ENCODE peak calls at places on chromosomes 16 and 17, in ten cellular contexts. L is pancreas, I is cardiac muscle cell, S is progenitor cell of endocrine pancreas, Q is body of pancreas, N is astrocyte of the spinal cord, C is cardiac fibroblast, U is GM06990, J is right lobe of liver, V is heart left ventricle. A is an unnamed sample.

GRCh38 chr16:534089-534635 is 6.7 kb downstream of the CAPN15 start:
- DNase-seq in L (peak), I (no peak), S (no peak), Q (peak), N (no peak), C (no peak), U (no peak), J (peak), V (no peak), A (no peak)

GRCh38 chr16:87956169-87956770 is 5.0 kb downstream of the BANP start:
- DNase-seq in L (no peak), I (peak), S (no peak), Q (no peak), N (peak), C (peak), U (peak), J (no peak), V (peak), A (peak)

GRCh38 chr16:11610580-11610979 is 23.9 kb upstream of the LITAF start:
- DNase-seq in L (no peak), I (no peak), S (no peak), Q (no peak), N (no peak), C (no peak), U (no peak), J (no peak), V (no peak), A (no peak)

GRCh38 chr17:42653179-42654124 is 5.6 kb upstream of the TUBG2 start:
- DNase-seq in L (peak), I (peak), S (no peak), Q (peak), N (peak), C (peak), U (no peak), J (no peak), V (peak), A (no peak)

GRCh38 chr17:67435122-67435521 is 58.0 kb downstream of the PITPNC1 start:
- DNase-seq in L (no peak), I (peak), S (no peak), Q (peak), N (no peak), C (peak), U (no peak), J (no peak), V (no peak), A (no peak)

GRCh38 chr17:36980281-36980761 is 31.6 kb downstream of the AATF start:
- DNase-seq in L (no peak), I (peak), S (no peak), Q (no peak), N (peak), C (peak), U (no peak), J (no peak), V (no peak), A (no peak)

GRCh38 chr16:72357860-72358259 is 185.9 kb upstream of the PMFBP1 start:
- DNase-seq in L (no peak), I (peak), S (no peak), Q (no peak), N (no peak), C (peak), U (no peak), J (no peak), V (no peak), A (no peak)

GRCh38 chr17:10265100-10265810 is 66.8 kb upstream of the GAS7 start:
- DNase-seq in L (no peak), I (peak), S (no peak), Q (no peak), N (peak), C (no peak), U (no peak), J (no peak), V (no peak), A (no peak)

GRCh38 chr17:83177611-83178532 is 98.5 kb downstream of the METRNL start:
- DNase-seq in L (no peak), I (no peak), S (no peak), Q (no peak), N (no peak), C (no peak), U (no peak), J (peak), V (no peak), A (no peak)

GRCh38 chr17:38693700-38694329 is 11.3 kb upstream of the MLLT6 start:
- DNase-seq in L (peak), I (peak), S (no peak), Q (peak), N (peak), C (peak), U (no peak), J (peak), V (peak), A (no peak)

GRCh38 chr17:71801301-71801700 is 319.5 kb upstream of the SOX9 start:
- DNase-seq in L (peak), I (peak), S (no peak), Q (peak), N (peak), C (no peak), U (no peak), J (no peak), V (no peak), A (no peak)

GRCh38 chr16:57000271-57001025 is 11.1 kb downstream of the NLRC5 start:
- DNase-seq in L (no peak), I (peak), S (no peak), Q (peak), N (peak), C (peak), U (peak), J (no peak), V (peak), A (no peak)

GRCh38 chr17:30304778-30305177 is 13.0 kb upstream of the BLMH start:
- DNase-seq in L (no peak), I (peak), S (no peak), Q (no peak), N (no peak), C (no peak), U (no peak), J (no peak), V (no peak), A (no peak)

GRCh38 chr17:71260366-71260765 is 860.5 kb upstream of the SOX9 start:
- DNase-seq in L (no peak), I (no peak), S (no peak), Q (no peak), N (peak), C (peak), U (no peak), J (no peak), V (no peak), A (no peak)

GRCh38 chr16:12395266-12395665 is 408.4 kb downstream of the CPPED1 start:
- DNase-seq in L (no peak), I (no peak), S (no peak), Q (peak), N (peak), C (peak), U (no peak), J (no peak), V (no peak), A (no peak)

GRCh38 chr16:78780808-78781207 is 681.4 kb downstream of the WWOX start:
- DNase-seq in L (no peak), I (no peak), S (no peak), Q (no peak), N (no peak), C (no peak), U (no peak), J (no peak), V (no peak), A (no peak)

GRCh38 chr17:40303009-40303657 is 5.8 kb upstream of the RARA start:
- DNase-seq in L (no peak), I (peak), S (no peak), Q (peak), N (peak), C (peak), U (no peak), J (no peak), V (no peak), A (peak)

GRCh38 chr16:4376126-4376819 is 4.6 kb downstream of the VASN start:
- DNase-seq in L (peak), I (peak), S (no peak), Q (peak), N (peak), C (peak), U (no peak), J (peak), V (peak), A (no peak)

GRCh38 chr16:23962001-23962400 is 126.2 kb downstream of the PRKCB start:
- DNase-seq in L (no peak), I (no peak), S (no peak), Q (no peak), N (no peak), C (no peak), U (no peak), J (no peak), V (no peak), A (no peak)

GRCh38 chr17:2058521-2059124 is 3.7 kb downstream of the HIC1 start:
- DNase-seq in L (peak), I (peak), S (no peak), Q (peak), N (peak), C (peak), U (peak), J (peak), V (peak), A (peak)

GRCh38 chr17:18219016-18219415 is 6.4 kb upstream of the LLGL1 start:
- DNase-seq in L (no peak), I (peak), S (no peak), Q (peak), N (peak), C (peak), U (no peak), J (no peak), V (no peak), A (no peak)

GRCh38 chr17:49978501-49978900 is 9.5 kb downstream of the DLX4 start:
- DNase-seq in L (no peak), I (peak), S (no peak), Q (no peak), N (no peak), C (no peak), U (no peak), J (no peak), V (no peak), A (no peak)

GRCh38 chr17:7014995-7015586 is 2.7 kb downstream of the RNASEK start:
- DNase-seq in L (no peak), I (peak), S (no peak), Q (no peak), N (peak), C (peak), U (no peak), J (no peak), V (no peak), A (no peak)

GRCh38 chr17:57762375-57762916 is 17.3 kb upstream of the CCDC182 start:
- DNase-seq in L (no peak), I (no peak), S (no peak), Q (no peak), N (no peak), C (no peak), U (no peak), J (no peak), V (no peak), A (no peak)

GRCh38 chr16:27972500-27972899 is 91.0 kb downstream of the GSG1L start:
- DNase-seq in L (no peak), I (peak), S (no peak), Q (peak), N (peak), C (peak), U (no peak), J (no peak), V (no peak), A (no peak)

GRCh38 chr17:28188841-28189263 is 130.1 kb upstream of the TMEM97 start:
- DNase-seq in L (no peak), I (no peak), S (no peak), Q (no peak), N (no peak), C (peak), U (no peak), J (no peak), V (no peak), A (no peak)

GRCh38 chr17:10875984-10876555 is 38.2 kb upstream of the PIRT start:
- DNase-seq in L (no peak), I (peak), S (peak), Q (peak), N (peak), C (peak), U (peak), J (no peak), V (no peak), A (peak)

GRCh38 chr16:17271687-17272086 is 199.1 kb downstream of the XYLT1 start:
- DNase-seq in L (peak), I (peak), S (no peak), Q (peak), N (peak), C (no peak), U (no peak), J (no peak), V (no peak), A (no peak)

GRCh38 chr17:43608313-43608712 is 53.4 kb downstream of the MEOX1 start:
- DNase-seq in L (no peak), I (no peak), S (no peak), Q (no peak), N (no peak), C (peak), U (no peak), J (no peak), V (no peak), A (no peak)

GRCh38 chr16:50942143-50942542 is 200.3 kb downstream of the CYLD start:
- DNase-seq in L (no peak), I (no peak), S (no peak), Q (no peak), N (no peak), C (no peak), U (no peak), J (no peak), V (no peak), A (no peak)

GRCh38 chr16:81583893-81584705 is 139.5 kb downstream of the CMIP start:
- DNase-seq in L (no peak), I (no peak), S (no peak), Q (no peak), N (peak), C (peak), U (no peak), J (no peak), V (no peak), A (no peak)

GRCh38 chr17:16870253-16871245 is 101.4 kb downstream of the TNFRSF13B start:
- DNase-seq in L (no peak), I (no peak), S (no peak), Q (no peak), N (no peak), C (no peak), U (no peak), J (no peak), V (no peak), A (no peak)

GRCh38 chr17:28388106-28388505 is 16.6 kb downstream of the SARM1 start:
- DNase-seq in L (no peak), I (no peak), S (no peak), Q (no peak), N (no peak), C (no peak), U (no peak), J (no peak), V (no peak), A (no peak)

GRCh38 chr17:34711646-34712045 is 132.3 kb downstream of the TMEM132E start:
- DNase-seq in L (no peak), I (no peak), S (no peak), Q (no peak), N (no peak), C (no peak), U (no peak), J (no peak), V (no peak), A (no peak)

GRCh38 chr17:43410557-43411368 is 12.0 kb downstream of the ARL4D start:
- DNase-seq in L (no peak), I (no peak), S (no peak), Q (no peak), N (no peak), C (no peak), U (no peak), J (peak), V (no peak), A (no peak)

GRCh38 chr17:76726766-76727718 is at the start of gene METTL23:
- DNase-seq in L (peak), I (peak), S (peak), Q (peak), N (peak), C (peak), U (peak), J (peak), V (peak), A (peak)

GRCh38 chr17:79562806-79563141 is 48.1 kb downstream of the RBFOX3 start:
- DNase-seq in L (no peak), I (no peak), S (no peak), Q (no peak), N (no peak), C (no peak), U (no peak), J (peak), V (no peak), A (no peak)

GRCh38 chr16:67883872-67884261 is 818 bp upstream of the NRN1L start:
- DNase-seq in L (peak), I (peak), S (peak), Q (peak), N (peak), C (peak), U (peak), J (peak), V (peak), A (peak)

GRCh38 chr16:648071-648785 is 937 bp upstream of the WDR90 start:
- DNase-seq in L (peak), I (peak), S (no peak), Q (peak), N (no peak), C (peak), U (peak), J (peak), V (no peak), A (no peak)

DNA sequence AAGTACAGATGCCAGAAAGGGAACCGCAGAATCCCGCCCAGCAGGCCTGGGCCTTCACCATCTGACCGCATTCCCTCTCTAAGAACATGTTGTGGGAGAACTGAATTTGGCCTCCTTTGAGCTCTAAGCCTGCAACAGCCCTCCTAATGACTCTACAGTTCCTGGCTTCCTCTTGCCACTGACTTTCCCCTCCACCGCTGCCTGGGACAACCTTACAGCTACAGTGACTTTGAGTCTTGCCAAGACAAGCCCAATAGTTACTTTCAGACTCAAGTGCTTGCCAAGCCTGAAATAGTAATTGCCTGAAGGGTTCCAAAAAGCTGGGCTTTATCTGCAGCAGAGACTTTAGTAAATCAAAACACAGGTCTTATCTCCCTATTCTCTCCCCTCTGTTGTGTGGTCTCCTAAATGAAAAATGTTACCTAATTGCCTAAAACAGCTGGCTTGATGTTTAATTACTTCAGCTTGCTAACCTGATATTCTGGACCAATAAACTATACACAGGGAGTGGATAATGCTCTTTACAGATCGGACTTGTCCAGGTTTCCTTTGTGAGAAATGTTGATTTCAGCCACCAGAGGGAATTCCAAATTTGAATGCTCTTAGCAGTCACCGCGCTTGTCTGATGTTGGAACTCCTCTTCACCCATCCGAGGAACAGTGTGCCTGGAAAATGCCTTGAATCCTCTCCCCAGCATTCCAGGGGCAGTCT is 85.1 kb upstream of the TBX2 start:
- DNase-seq in L (no peak), I (peak), S (no peak), Q (peak), N (peak), C (peak), U (no peak), J (no peak), V (no peak), A (no peak)
- TF ChIP-seq CTCF in L (no peak), I (peak), S (no peak), Q (no peak), N (peak), C (peak), U (no peak), J (no peak), V (peak), A (peak)

DNA sequence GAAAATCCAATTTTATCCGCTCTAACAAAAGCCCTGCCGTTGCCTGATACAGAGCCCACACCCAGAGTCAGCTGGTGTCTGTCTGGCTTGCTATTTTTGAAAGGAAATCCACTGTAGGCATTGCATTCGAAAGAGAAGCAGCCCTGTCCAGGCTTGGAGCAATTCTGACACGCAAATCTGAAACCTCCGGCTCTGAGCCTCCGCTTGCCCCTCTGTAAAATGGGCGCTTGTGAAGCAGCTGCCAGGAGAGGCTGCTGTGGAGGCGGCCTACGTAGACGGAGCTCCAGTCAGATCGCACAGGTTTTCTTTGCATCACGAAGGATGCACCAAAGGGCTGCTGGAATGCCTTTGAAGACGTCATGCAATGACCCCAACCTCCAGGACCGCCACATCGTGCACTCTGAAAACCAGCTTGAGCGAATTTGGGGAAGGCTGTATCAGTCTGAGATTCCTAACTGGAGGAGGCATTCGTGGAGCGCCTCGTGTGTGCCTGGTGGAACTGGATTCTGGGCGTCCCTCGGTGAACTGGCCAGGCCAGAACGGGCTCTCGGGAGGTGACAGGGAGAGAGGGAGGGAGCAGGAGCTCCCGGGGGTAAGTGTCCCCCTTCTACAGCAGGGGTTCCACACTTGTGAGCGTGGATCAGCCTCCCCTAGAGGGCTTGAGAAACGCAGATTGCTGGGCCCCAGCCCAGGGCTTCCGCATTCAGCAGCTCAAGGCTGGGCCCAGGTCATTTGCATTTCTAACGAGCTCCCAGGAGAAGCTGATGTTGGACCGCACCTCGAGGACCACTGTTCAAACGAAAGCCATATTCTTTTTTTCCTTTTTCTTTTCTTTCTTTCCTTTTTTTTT is 215.5 kb downstream of the MRTFB start:
- DNase-seq in L (no peak), I (no peak), S (no peak), Q (no peak), N (peak), C (no peak), U (peak), J (no peak), V (no peak), A (no peak)
- TF ChIP-seq CTCF in L (no peak), I (no peak), S (no peak), Q (no peak), N (no peak), C (no peak), U (peak), J (no peak), V (no peak), A (no peak)

GRCh38 chr17:45398800-45399199 is 33.9 kb downstream of the ARHGAP27 start:
- DNase-seq in L (no peak), I (no peak), S (no peak), Q (no peak), N (no peak), C (no peak), U (no peak), J (no peak), V (no peak), A (no peak)
- TF ChIP-seq CTCF in L (no peak), I (no peak), S (no peak), Q (no peak), N (peak), C (no peak), U (no peak), J (no peak), V (no peak), A (no peak)

GRCh38 chr17:55053855-55054254 is 85.3 kb downstream of the STXBP4 start:
- DNase-seq in L (no peak), I (peak), S (no peak), Q (no peak), N (peak), C (peak), U (no peak), J (no peak), V (no peak), A (no peak)
- TF ChIP-seq CTCF in L (no peak), I (peak), S (peak), Q (peak), N (peak), C (peak), U (peak), J (peak), V (peak), A (peak)

GRCh38 chr17:48575066-48575582 is 3.0 kb downstream of the HOXB4 start:
- DNase-seq in L (no peak), I (no peak), S (no peak), Q (no peak), N (peak), C (no peak), U (no peak), J (no peak), V (no peak), A (no peak)
- TF ChIP-seq CTCF in L (no peak), I (no peak), S (no peak), Q (no peak), N (no peak), C (no peak), U (no peak), J (no peak), V (no peak), A (no peak)

GRCh38 chr16:80527297-80527696 is 13.5 kb upstream of the DYNLRB2 start:
- DNase-seq in L (no peak), I (peak), S (peak), Q (peak), N (peak), C (peak), U (peak), J (no peak), V (no peak), A (no peak)
- TF ChIP-seq CTCF in L (no peak), I (peak), S (peak), Q (no peak), N (peak), C (peak), U (peak), J (peak), V (peak), A (peak)